ENCODE peak calls at places on chromosome 21, in six cellular contexts. D is stimulated activated CD8-positive, alpha-beta memory T cell treated with anti-CD3 and anti-CD28 coated beads, Interleukin-15, amount 100 ng/mL, for 1 hour; N is BJ; V is hepatic stellate cell; P is Calu3; L is uterus. C is an unnamed sample.

GRCh38 chr21:22145555-22145954 is 1147.3 kb downstream of the NCAM2 start:
- DNase-seq in D (no peak), N (no peak), V (no peak), P (no peak), L (no peak), C (no peak)

GRCh38 chr21:44653123-44653522 is 1.3 kb downstream of the KRTAP12-4 start:
- DNase-seq in D (no peak), N (no peak), V (no peak), P (no peak), L (no peak), C (no peak)

GRCh38 chr21:45598109-45598508 is 45.4 kb upstream of the PCBP3 start:
- DNase-seq in D (no peak), N (no peak), V (no peak), P (no peak), L (no peak), C (no peak)

GRCh38 chr21:29684106-29684505 is 255.7 kb downstream of the GRIK1 start:
- DNase-seq in D (no peak), N (no peak), V (no peak), P (no peak), L (no peak), C (no peak)

GRCh38 chr21:45548711-45549491 is 6.7 kb upstream of the SLC19A1 start:
- DNase-seq in D (no peak), N (no peak), V (no peak), P (no peak), L (no peak), C (no peak)

GRCh38 chr21:37172646-37173045 is 94.5 kb downstream of the VPS26C start:
- DNase-seq in D (no peak), N (no peak), V (no peak), P (no peak), L (no peak), C (peak; percentile 47)

GRCh38 chr21:45528981-45529784 is 13.1 kb downstream of the SLC19A1 start:
- DNase-seq in D (no peak), N (no peak), V (no peak), P (no peak), L (no peak), C (no peak)

GRCh38 chr21:36504067-36505058 is 24.4 kb upstream of the CLDN14 start:
- DNase-seq in D (peak; percentile 4), N (no peak), V (peak; percentile 19), P (peak; percentile 37), L (peak; percentile 21), C (peak; percentile 11)

GRCh38 chr21:36104306-36105300 is 30.3 kb upstream of the CBR3 start:
- DNase-seq in D (peak; percentile 43), N (no peak), V (no peak), P (peak; percentile 58), L (peak; percentile 32), C (peak; percentile 29)

GRCh38 chr21:46552274-46552673 is 52.6 kb downstream of the S100B start:
- DNase-seq in D (no peak), N (no peak), V (no peak), P (no peak), L (no peak), C (no peak)

GRCh38 chr21:41684381-41685245 is 82.2 kb downstream of the RIPK4 start:
- DNase-seq in D (no peak), N (peak; percentile 47), V (peak; percentile 69), P (peak; percentile 45), L (no peak), C (peak; percentile 11)

GRCh38 chr21:15076730-15077129 is 11.9 kb upstream of the NRIP1 start:
- DNase-seq in D (no peak), N (no peak), V (no peak), P (no peak), L (no peak), C (no peak)

GRCh38 chr21:27060190-27060589 is 93.3 kb upstream of the ADAMTS5 start:
- DNase-seq in D (no peak), N (no peak), V (no peak), P (no peak), L (no peak), C (no peak)

C was measured in foreskin melanocyte.